ENCODE peak calls at places on chromosome 2, in five cellular contexts. X, Y, U, K and E are unnamed samples.

GRCh38 chr2:138723588-138723987 is 56.6 kb downstream of the NXPH2 start:
- DNase-seq in X (no peak), Y (no peak), U (no peak), K (no peak), E (no peak)

GRCh38 chr2:76280676-76281075 is 570.0 kb upstream of the GCFC2 start:
- DNase-seq in X (no peak), Y (no peak), U (no peak), K (no peak), E (no peak)

GRCh38 chr2:196170202-196170680 is 1.1 kb downstream of the STK17B start:
- DNase-seq in X (peak; percentile 23), Y (peak; percentile 84), U (peak; percentile 49), K (peak; percentile 56), E (peak; percentile 31)

GRCh38 chr2:160581448-160581847 is 87.8 kb upstream of the RBMS1 start:
- DNase-seq in X (no peak), Y (no peak), U (no peak), K (no peak), E (no peak)

GRCh38 chr2:113158884-113159553 is 14.8 kb upstream of the PSD4 start:
- DNase-seq in X (no peak), Y (no peak), U (no peak), K (no peak), E (peak; percentile 44)

GRCh38 chr2:85537600-85538506 is 1.1 kb upstream of the MAT2A start:
- DNase-seq in X (peak; percentile 53), Y (peak; percentile 79), U (peak; percentile 76), K (peak; percentile 63), E (peak; percentile 75)

GRCh38 chr2:58972737-58973136 is 731.6 kb upstream of the FANCL start:
- DNase-seq in X (no peak), Y (no peak), U (no peak), K (no peak), E (no peak)

GRCh38 chr2:60492550-60492949 is 60.9 kb downstream of the BCL11A start:
- DNase-seq in X (no peak), Y (no peak), U (no peak), K (no peak), E (no peak)

GRCh38 chr2:119245076-119245840 is 21.6 kb downstream of the STEAP3 start:
- DNase-seq in X (no peak), Y (no peak), U (no peak), K (no peak), E (no peak)

GRCh38 chr2:111135910-111136297 is 15.2 kb downstream of the BCL2L11 start:
- DNase-seq in X (peak; percentile 26), Y (no peak), U (no peak), K (no peak), E (no peak)

GRCh38 chr2:45909677-45910191 is 258.3 kb downstream of the PRKCE start:
- DNase-seq in X (no peak), Y (peak; percentile 49), U (peak; percentile 28), K (peak; percentile 63), E (peak; percentile 40)

GRCh38 chr2:159617080-159617479 is 732 bp upstream of the BAZ2B start:
- DNase-seq in X (no peak), Y (no peak), U (no peak), K (no peak), E (no peak)

GRCh38 chr2:115294999-115295398 is 852.6 kb downstream of the DPP10 start:
- DNase-seq in X (no peak), Y (no peak), U (no peak), K (no peak), E (no peak)

GRCh38 chr2:74902281-74902860 is 56.1 kb upstream of the POLE4 start:
- DNase-seq in X (no peak), Y (no peak), U (no peak), K (no peak), E (no peak)

GRCh38 chr2:240465268-240465764 is 29.9 kb downstream of the GPC1 start:
- DNase-seq in X (no peak), Y (no peak), U (no peak), K (no peak), E (peak; percentile 3)

GRCh38 chr2:229927817-229928321 is 5.6 kb downstream of the FBXO36 start:
- DNase-seq in X (no peak), Y (no peak), U (no peak), K (no peak), E (no peak)

GRCh38 chr2:72947947-72948346 is 30.6 kb downstream of the EMX1 start:
- DNase-seq in X (no peak), Y (no peak), U (no peak), K (no peak), E (no peak)

GRCh38 chr2:225052703-225053102 is 10.4 kb upstream of the DOCK10 start:
- DNase-seq in X (no peak), Y (no peak), U (no peak), K (no peak), E (no peak)

GRCh38 chr2:213281156-213281555 is 3.1 kb upstream of the SPAG16 start:
- DNase-seq in X (no peak), Y (no peak), U (no peak), K (no peak), E (no peak)

GRCh38 chr2:172743143-172743542 is 7.5 kb downstream of the RAPGEF4 start:
- DNase-seq in X (no peak), Y (no peak), U (no peak), K (no peak), E (no peak)

GRCh38 chr2:140454717-140455116 is 1674.5 kb upstream of the NXPH2 start:
- DNase-seq in X (no peak), Y (no peak), U (no peak), K (no peak), E (no peak)

GRCh38 chr2:708667-709066 is 31.5 kb upstream of the TMEM18 start:
- DNase-seq in X (no peak), Y (no peak), U (no peak), K (no peak), E (no peak)

GRCh38 chr2:129619471-129619870 is 360.0 kb upstream of the RAB6C start:
- DNase-seq in X (no peak), Y (no peak), U (no peak), K (no peak), E (no peak)

GRCh38 chr2:178860551-178860950 is 53.3 kb upstream of the TTN start:
- DNase-seq in X (no peak), Y (no peak), U (peak; percentile 19), K (no peak), E (no peak)

GRCh38 chr2:25405871-25406270 is 64.1 kb upstream of the DNMT3A start:
- DNase-seq in X (no peak), Y (no peak), U (no peak), K (no peak), E (no peak)

GRCh38 chr2:55518846-55519167 is 711 bp upstream of the CFAP36 start:
- DNase-seq in X (peak; percentile 25), Y (no peak), U (peak; percentile 19), K (no peak), E (no peak)

GRCh38 chr2:11716689-11717321 is 29.6 kb upstream of the LPIN1 start:
- DNase-seq in X (no peak), Y (no peak), U (peak; percentile 30), K (no peak), E (no peak)

GRCh38 chr2:190947139-190947538 is 66.5 kb downstream of the GLS start:
- DNase-seq in X (no peak), Y (no peak), U (peak; percentile 21), K (no peak), E (no peak)

GRCh38 chr2:75186829-75187228 is 12.5 kb downstream of the TACR1 start:
- DNase-seq in X (no peak), Y (no peak), U (no peak), K (no peak), E (no peak)

GRCh38 chr2:144083211-144083610 is 436.7 kb downstream of the ZEB2 start:
- DNase-seq in X (no peak), Y (no peak), U (no peak), K (no peak), E (no peak)

GRCh38 chr2:232418466-232419244 is 12.0 kb downstream of the ALPG start:
- DNase-seq in X (no peak), Y (no peak), U (peak; percentile 71), K (no peak), E (no peak)

GRCh38 chr2:185202416-185202815 is 536.2 kb upstream of the FSIP2 start:
- DNase-seq in X (no peak), Y (no peak), U (no peak), K (no peak), E (no peak)

GRCh38 chr2:230160112-230160660 is 59.6 kb downstream of the SP110 start:
- DNase-seq in X (peak; percentile 51), Y (peak; percentile 63), U (peak; percentile 60), K (no peak), E (no peak)

GRCh38 chr2:168718622-168719021 is 83.8 kb upstream of the NOSTRIN start:
- DNase-seq in X (no peak), Y (no peak), U (no peak), K (no peak), E (no peak)

GRCh38 chr2:156321243-156321904 is 11.1 kb downstream of the NR4A2 start:
- DNase-seq in X (no peak), Y (peak; percentile 63), U (no peak), K (no peak), E (no peak)
- H3K4me3 ChIP-seq in X (no peak overlapping the region), Y (peak overlapping the region; percentile 44), U (no peak overlapping the region), K (no peak overlapping the region), E (peak overlapping the region; percentile 4)

GRCh38 chr2:218001629-218002028 is 1.2 kb downstream of the TNS1 start:
- DNase-seq in X (no peak), Y (no peak), U (no peak), K (no peak), E (no peak)
- H3K4me3 ChIP-seq in X (no peak overlapping the region), Y (no peak overlapping the region), U (no peak overlapping the region), K (no peak overlapping the region), E (peak overlapping the region; percentile 25)

GRCh38 chr2:219987830-219988229 is 360.4 kb downstream of the SLC4A3 start:
- DNase-seq in X (no peak), Y (no peak), U (peak; percentile 60), K (peak; percentile 35), E (no peak)

GRCh38 chr2:219996366-219996765 is 368.9 kb downstream of the SLC4A3 start:
- DNase-seq in X (no peak), Y (no peak), U (no peak), K (no peak), E (no peak)

GRCh38 chr2:219995409-219995808 is 368.0 kb downstream of the SLC4A3 start:
- DNase-seq in X (no peak), Y (no peak), U (no peak), K (no peak), E (no peak)

GRCh38 chr2:219991116-219991515 is 363.7 kb downstream of the SLC4A3 start:
- DNase-seq in X (no peak), Y (no peak), U (no peak), K (no peak), E (no peak)
- H3K4me3 ChIP-seq in X (no peak overlapping the region), Y (no peak overlapping the region), U (no peak overlapping the region), K (no peak overlapping the region), E (no peak overlapping the region)

GRCh38 chr2:36376319-36376765 is 20.8 kb downstream of the CRIM1 start:
- DNase-seq in X (peak; percentile 10), Y (peak; percentile 77), U (peak; percentile 81), K (peak; percentile 48), E (peak; percentile 76)
- H3K4me3 ChIP-seq in X (no peak overlapping the region), Y (peak overlapping the region; percentile 12), U (no peak overlapping the region), K (no peak overlapping the region), E (no peak overlapping the region)

GRCh38 chr2:66440692-66441091 is 5.8 kb downstream of the MEIS1 start:
- DNase-seq in X (no peak), Y (no peak), U (peak; percentile 29), K (no peak), E (no peak)
- H3K4me3 ChIP-seq in X (no peak overlapping the region), Y (peak overlapping the region; percentile 48), U (peak overlapping the region; percentile 35), K (no peak overlapping the region), E (peak overlapping the region; percentile 47)

GRCh38 chr2:65420712-65421431 is 11.5 kb downstream of the SPRED2 start:
- DNase-seq in X (peak; percentile 51), Y (peak; percentile 62), U (no peak), K (no peak), E (no peak)
- H3K4me3 ChIP-seq in X (no peak overlapping the region), Y (no peak overlapping the region), U (no peak overlapping the region), K (no peak overlapping the region), E (no peak overlapping the region)